ENCODE peak calls at places on chromosomes 12 and 14, in eight cellular contexts. N, Z, K, U, A, L, O and B are unnamed samples.

GRCh38 chr12:91111366-91112321 is at the start of gene LUM:
- DNase-seq in N (no peak), O (no peak), U (peak), K (peak), L (no peak), A (no peak), Z (no peak), B (no peak)

GRCh38 chr12:57905812-57906475 is 35.4 kb upstream of the ATP23 start:
- DNase-seq in Z (no peak), O (no peak), L (no peak), K (no peak), A (no peak), N (no peak), U (no peak), B (no peak)

GRCh38 chr12:122951406-122951805 is 14.9 kb downstream of the ABCB9 start:
- DNase-seq in N (no peak), A (no peak), O (no peak), U (no peak), Z (no peak), L (no peak), K (no peak), B (peak)

GRCh38 chr14:70782361-70782760 is 27.0 kb downstream of the MAP3K9 start:
- DNase-seq in Z (no peak), O (no peak), A (peak), N (no peak), K (no peak), U (no peak), L (peak), B (peak)

GRCh38 chr12:121676190-121676589 is 6.7 kb upstream of the MORN3 start:
- DNase-seq in U (no peak), A (no peak), N (no peak), L (no peak), O (no peak), K (no peak), Z (no peak), B (no peak)

GRCh38 chr14:24070285-24071143 is 848 bp upstream of the CPNE6 start:
- DNase-seq in Z (peak), O (no peak), K (no peak), A (no peak), N (no peak), U (no peak), L (no peak), B (no peak)

GRCh38 chr12:57147641-57147944 is 174 bp upstream of the LRP1-AS start:
- DNase-seq in Z (no peak), A (no peak), N (no peak), L (no peak), K (peak), U (peak), O (no peak), B (no peak)

GRCh38 chr12:127081058-127081457 is 1185.9 kb upstream of the TMEM132C start:
- DNase-seq in N (no peak), L (no peak), O (no peak), Z (no peak), A (no peak), K (no peak), U (no peak), B (no peak)

GRCh38 chr12:66495709-66496108 is 183.2 kb downstream of the GRIP1 start:
- DNase-seq in A (no peak), O (no peak), U (no peak), L (no peak), N (no peak), K (no peak), Z (no peak), B (no peak)

GRCh38 chr12:6057693-6058092 is 66.8 kb downstream of the VWF start:
- DNase-seq in L (no peak), A (no peak), Z (no peak), O (no peak), N (no peak), U (no peak), K (no peak), B (no peak)

GRCh38 chr12:104866286-104866685 is 91.8 kb downstream of the SLC41A2 start:
- DNase-seq in L (no peak), O (no peak), U (no peak), Z (no peak), K (no peak), A (no peak), N (no peak), B (no peak)

GRCh38 chr14:56324831-56325230 is 206.6 kb downstream of the PELI2 start:
- DNase-seq in Z (no peak), K (no peak), L (no peak), A (no peak), O (no peak), N (no peak), U (no peak), B (no peak)

GRCh38 chr14:48731260-48731659 is 854.9 kb downstream of the RPS29 start:
- DNase-seq in L (no peak), U (no peak), Z (no peak), K (no peak), N (no peak), O (no peak), A (no peak), B (no peak)

GRCh38 chr12:7345232-7345631 is 41.4 kb downstream of the ACSM4 start:
- DNase-seq in Z (peak), A (no peak), L (no peak), O (no peak), K (no peak), U (no peak), N (no peak), B (no peak)

GRCh38 chr14:92659765-92660561 is 88.5 kb downstream of the LGMN start:
- DNase-seq in A (peak), U (no peak), N (no peak), Z (peak), K (no peak), O (no peak), L (no peak), B (no peak)

GRCh38 chr12:41531147-41531829 is 343.2 kb downstream of the PDZRN4 start:
- DNase-seq in O (no peak), K (peak), A (no peak), U (peak), Z (no peak), L (no peak), N (no peak), B (no peak)

GRCh38 chr12:54384591-54385041 is at the start of gene ZNF385A:
- DNase-seq in O (no peak), L (no peak), N (no peak), A (no peak), U (no peak), Z (peak), K (no peak), B (no peak)

GRCh38 chr12:5921027-5921909 is 23.8 kb downstream of the ANO2 start:
- DNase-seq in Z (no peak), A (no peak), O (no peak), N (no peak), K (no peak), L (no peak), U (no peak), B (no peak)

GRCh38 chr14:96424104-96424989 is 32.4 kb downstream of the AK7 start:
- DNase-seq in Z (peak), N (no peak), L (peak), A (peak), K (no peak), O (no peak), U (peak), B (peak)